ENCODE peak calls at places on chromosome 6, in ten cellular contexts. One of them, this sample, is unnamed.

GRCh38 chr6:168799067-168799466 is 358.1 kb downstream of the SMOC2 start:
- DNase-seq in skeletal muscle cell: no peak
- DNase-seq in fibroblast of mammary gland: no peak
- DNase-seq in HCT116: no peak
- DNase-seq in HFF-Myc: no peak
- DNase-seq in choroid plexus epithelial cell: no peak
- DNase-seq in pancreas: no peak
- DNase-seq in sigmoid colon: no peak
- DNase-seq in esophagus muscularis mucosa: peak
- DNase-seq in bronchial epithelial cell: no peak
- DNase-seq in this sample: no peak

GRCh38 chr6:121620002-121620740 is 184.7 kb downstream of the GJA1 start:
- DNase-seq in choroid plexus epithelial cell: no peak
- DNase-seq in sigmoid colon: no peak
- DNase-seq in HCT116: no peak
- DNase-seq in bronchial epithelial cell: no peak
- DNase-seq in fibroblast of mammary gland: no peak
- DNase-seq in pancreas: no peak
- DNase-seq in skeletal muscle cell: no peak
- DNase-seq in esophagus muscularis mucosa: no peak
- DNase-seq in HFF-Myc: peak
- DNase-seq in this sample: peak

GRCh38 chr6:52662031-52662430 is 8.9 kb upstream of the TMEM14A start:
- DNase-seq in fibroblast of mammary gland: no peak
- DNase-seq in HCT116: no peak
- DNase-seq in sigmoid colon: no peak
- DNase-seq in esophagus muscularis mucosa: no peak
- DNase-seq in pancreas: no peak
- DNase-seq in bronchial epithelial cell: no peak
- DNase-seq in HFF-Myc: no peak
- DNase-seq in skeletal muscle cell: no peak
- DNase-seq in choroid plexus epithelial cell: no peak
- DNase-seq in this sample: no peak

GRCh38 chr6:159890802-159891201 is at the start of gene MAS1:
- DNase-seq in choroid plexus epithelial cell: no peak
- DNase-seq in bronchial epithelial cell: no peak
- DNase-seq in esophagus muscularis mucosa: no peak
- DNase-seq in skeletal muscle cell: no peak
- DNase-seq in fibroblast of mammary gland: no peak
- DNase-seq in pancreas: no peak
- DNase-seq in HFF-Myc: no peak
- DNase-seq in HCT116: no peak
- DNase-seq in sigmoid colon: no peak
- DNase-seq in this sample: no peak

GRCh38 chr6:18763086-18763485 is 375.9 kb downstream of the RNF144B start:
- DNase-seq in bronchial epithelial cell: peak
- DNase-seq in pancreas: no peak
- DNase-seq in HFF-Myc: no peak
- DNase-seq in esophagus muscularis mucosa: no peak
- DNase-seq in skeletal muscle cell: no peak
- DNase-seq in fibroblast of mammary gland: no peak
- DNase-seq in choroid plexus epithelial cell: no peak
- DNase-seq in sigmoid colon: no peak
- DNase-seq in HCT116: no peak
- DNase-seq in this sample: no peak

GRCh38 chr6:34243901-34244884 is 4.6 kb downstream of the SMIM29 start:
- DNase-seq in esophagus muscularis mucosa: no peak
- DNase-seq in choroid plexus epithelial cell: peak
- DNase-seq in pancreas: no peak
- DNase-seq in bronchial epithelial cell: peak
- DNase-seq in skeletal muscle cell: peak
- DNase-seq in HCT116: peak
- DNase-seq in fibroblast of mammary gland: peak
- DNase-seq in sigmoid colon: peak
- DNase-seq in HFF-Myc: peak
- DNase-seq in this sample: peak

GRCh38 chr6:79868098-79868722 is 79.1 kb downstream of the ELOVL4 start:
- DNase-seq in esophagus muscularis mucosa: no peak
- DNase-seq in skeletal muscle cell: no peak
- DNase-seq in sigmoid colon: no peak
- DNase-seq in fibroblast of mammary gland: peak
- DNase-seq in HCT116: peak
- DNase-seq in pancreas: peak
- DNase-seq in HFF-Myc: peak
- DNase-seq in bronchial epithelial cell: peak
- DNase-seq in choroid plexus epithelial cell: peak
- DNase-seq in this sample: peak

GRCh38 chr6:42724825-42725224 is 2.4 kb upstream of the PRPH2 start:
- DNase-seq in bronchial epithelial cell: no peak
- DNase-seq in skeletal muscle cell: no peak
- DNase-seq in esophagus muscularis mucosa: no peak
- DNase-seq in HCT116: no peak
- DNase-seq in fibroblast of mammary gland: no peak
- DNase-seq in HFF-Myc: no peak
- DNase-seq in pancreas: no peak
- DNase-seq in choroid plexus epithelial cell: no peak
- DNase-seq in sigmoid colon: no peak
- DNase-seq in this sample: no peak

GRCh38 chr6:136550330-136551071 is at the start of gene MAP7:
- DNase-seq in HCT116: peak
- DNase-seq in skeletal muscle cell: no peak
- DNase-seq in choroid plexus epithelial cell: no peak
- DNase-seq in sigmoid colon: peak
- DNase-seq in HFF-Myc: no peak
- DNase-seq in bronchial epithelial cell: peak
- DNase-seq in pancreas: peak
- DNase-seq in fibroblast of mammary gland: no peak
- DNase-seq in esophagus muscularis mucosa: no peak
- DNase-seq in this sample: peak

GRCh38 chr6:136550045-136550329 is 235 bp downstream of the MAP7 start:
- DNase-seq in choroid plexus epithelial cell: no peak
- DNase-seq in sigmoid colon: no peak
- DNase-seq in pancreas: no peak
- DNase-seq in bronchial epithelial cell: no peak
- DNase-seq in HFF-Myc: no peak
- DNase-seq in HCT116: no peak
- DNase-seq in esophagus muscularis mucosa: no peak
- DNase-seq in fibroblast of mammary gland: no peak
- DNase-seq in skeletal muscle cell: no peak
- DNase-seq in this sample: no peak

GRCh38 chr6:136549359-136550044 is 720 bp downstream of the MAP7 start:
- DNase-seq in skeletal muscle cell: no peak
- DNase-seq in HCT116: no peak
- DNase-seq in bronchial epithelial cell: peak
- DNase-seq in pancreas: peak
- DNase-seq in fibroblast of mammary gland: no peak
- DNase-seq in esophagus muscularis mucosa: no peak
- DNase-seq in choroid plexus epithelial cell: no peak
- DNase-seq in HFF-Myc: no peak
- DNase-seq in sigmoid colon: no peak
- DNase-seq in this sample: no peak

GRCh38 chr6:136552054-136552453 is 1.8 kb upstream of the MAP7 start:
- DNase-seq in fibroblast of mammary gland: no peak
- DNase-seq in choroid plexus epithelial cell: no peak
- DNase-seq in pancreas: no peak
- DNase-seq in HFF-Myc: no peak
- DNase-seq in HCT116: no peak
- DNase-seq in bronchial epithelial cell: no peak
- DNase-seq in skeletal muscle cell: no peak
- DNase-seq in sigmoid colon: no peak
- DNase-seq in esophagus muscularis mucosa: no peak
- DNase-seq in this sample: no peak

DNA sequence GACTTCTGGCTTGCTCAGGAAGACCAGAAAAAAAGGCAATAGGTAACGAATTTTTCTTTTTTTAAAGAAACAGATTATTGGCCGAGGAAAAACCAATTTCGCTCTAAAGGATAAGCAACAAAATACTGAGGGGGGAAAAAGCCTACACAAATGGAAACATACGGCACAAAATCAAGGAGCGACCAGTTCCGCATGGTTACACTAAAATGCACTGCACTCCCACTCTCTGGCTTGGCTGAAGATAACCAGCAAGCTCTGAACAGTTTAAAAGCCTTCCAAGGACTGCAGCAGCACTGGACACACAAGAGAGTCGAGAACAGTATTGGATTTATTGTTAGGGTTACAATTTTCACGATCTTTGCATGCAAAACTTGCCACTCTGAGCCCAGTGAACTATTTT is 881 bp upstream of the MAP7 start:
- DNase-seq in pancreas: no peak
- DNase-seq in skeletal muscle cell: no peak
- DNase-seq in choroid plexus epithelial cell: no peak
- DNase-seq in fibroblast of mammary gland: no peak
- DNase-seq in bronchial epithelial cell: no peak
- DNase-seq in esophagus muscularis mucosa: no peak
- DNase-seq in sigmoid colon: no peak
- DNase-seq in HCT116: no peak
- DNase-seq in HFF-Myc: no peak
- DNase-seq in this sample: no peak
- H3K4me3 ChIP-seq in pancreas: peak
- H3K4me3 ChIP-seq in skeletal muscle cell: peak
- H3K4me3 ChIP-seq in choroid plexus epithelial cell: peak
- H3K4me3 ChIP-seq in fibroblast of mammary gland: no peak
- H3K4me3 ChIP-seq in bronchial epithelial cell: peak
- H3K4me3 ChIP-seq in esophagus muscularis mucosa: peak
- H3K4me3 ChIP-seq in sigmoid colon: no peak
- H3K4me3 ChIP-seq in HCT116: peak
- H3K4me3 ChIP-seq in HFF-Myc: no peak
- H3K4me3 ChIP-seq in this sample: peak

GRCh38 chr6:161526794-161527193 is 252.9 kb upstream of the AGPAT4 start:
- DNase-seq in HFF-Myc: no peak
- DNase-seq in HCT116: no peak
- DNase-seq in fibroblast of mammary gland: no peak
- DNase-seq in esophagus muscularis mucosa: no peak
- DNase-seq in skeletal muscle cell: no peak
- DNase-seq in choroid plexus epithelial cell: no peak
- DNase-seq in bronchial epithelial cell: no peak
- DNase-seq in sigmoid colon: no peak
- DNase-seq in pancreas: no peak
- DNase-seq in this sample: no peak

GRCh38 chr6:161522286-161522685 is 248.4 kb upstream of the AGPAT4 start:
- DNase-seq in HCT116: no peak
- DNase-seq in sigmoid colon: no peak
- DNase-seq in bronchial epithelial cell: no peak
- DNase-seq in pancreas: no peak
- DNase-seq in HFF-Myc: no peak
- DNase-seq in choroid plexus epithelial cell: no peak
- DNase-seq in fibroblast of mammary gland: no peak
- DNase-seq in skeletal muscle cell: no peak
- DNase-seq in esophagus muscularis mucosa: no peak
- DNase-seq in this sample: no peak

GRCh38 chr6:161523367-161523766 is 249.5 kb upstream of the AGPAT4 start:
- DNase-seq in fibroblast of mammary gland: no peak
- DNase-seq in HCT116: no peak
- DNase-seq in skeletal muscle cell: no peak
- DNase-seq in pancreas: no peak
- DNase-seq in sigmoid colon: no peak
- DNase-seq in HFF-Myc: no peak
- DNase-seq in esophagus muscularis mucosa: no peak
- DNase-seq in bronchial epithelial cell: no peak
- DNase-seq in choroid plexus epithelial cell: no peak
- DNase-seq in this sample: no peak
- H3K4me3 ChIP-seq in fibroblast of mammary gland: no peak
- H3K4me3 ChIP-seq in HCT116: no peak
- H3K4me3 ChIP-seq in skeletal muscle cell: no peak
- H3K4me3 ChIP-seq in pancreas: no peak
- H3K4me3 ChIP-seq in sigmoid colon: no peak
- H3K4me3 ChIP-seq in HFF-Myc: no peak
- H3K4me3 ChIP-seq in esophagus muscularis mucosa: no peak
- H3K4me3 ChIP-seq in bronchial epithelial cell: no peak
- H3K4me3 ChIP-seq in choroid plexus epithelial cell: no peak
- H3K4me3 ChIP-seq in this sample: no peak

GRCh38 chr6:4953440-4953839 is 50.4 kb downstream of the RPP40 start:
- DNase-seq in pancreas: no peak
- DNase-seq in HCT116: no peak
- DNase-seq in bronchial epithelial cell: no peak
- DNase-seq in esophagus muscularis mucosa: no peak
- DNase-seq in fibroblast of mammary gland: no peak
- DNase-seq in sigmoid colon: no peak
- DNase-seq in skeletal muscle cell: no peak
- DNase-seq in HFF-Myc: no peak
- DNase-seq in choroid plexus epithelial cell: no peak
- DNase-seq in this sample: no peak
- H3K4me3 ChIP-seq in pancreas: no peak
- H3K4me3 ChIP-seq in HCT116: no peak
- H3K4me3 ChIP-seq in bronchial epithelial cell: no peak
- H3K4me3 ChIP-seq in esophagus muscularis mucosa: no peak
- H3K4me3 ChIP-seq in fibroblast of mammary gland: no peak
- H3K4me3 ChIP-seq in sigmoid colon: no peak
- H3K4me3 ChIP-seq in skeletal muscle cell: no peak
- H3K4me3 ChIP-seq in HFF-Myc: no peak
- H3K4me3 ChIP-seq in choroid plexus epithelial cell: no peak
- H3K4me3 ChIP-seq in this sample: no peak

GRCh38 chr6:24922854-24923253 is 12.9 kb downstream of the RIPOR2 start:
- DNase-seq in bronchial epithelial cell: no peak
- DNase-seq in sigmoid colon: no peak
- DNase-seq in pancreas: no peak
- DNase-seq in choroid plexus epithelial cell: no peak
- DNase-seq in HFF-Myc: no peak
- DNase-seq in skeletal muscle cell: no peak
- DNase-seq in fibroblast of mammary gland: no peak
- DNase-seq in HCT116: no peak
- DNase-seq in esophagus muscularis mucosa: no peak
- DNase-seq in this sample: no peak

GRCh38 chr6:24925661-24926060 is 10.1 kb downstream of the RIPOR2 start:
- DNase-seq in esophagus muscularis mucosa: no peak
- DNase-seq in HCT116: no peak
- DNase-seq in pancreas: no peak
- DNase-seq in fibroblast of mammary gland: no peak
- DNase-seq in bronchial epithelial cell: no peak
- DNase-seq in HFF-Myc: no peak
- DNase-seq in sigmoid colon: no peak
- DNase-seq in skeletal muscle cell: no peak
- DNase-seq in choroid plexus epithelial cell: no peak
- DNase-seq in this sample: no peak

GRCh38 chr6:24922174-24922573 is 13.6 kb downstream of the RIPOR2 start:
- DNase-seq in HCT116: no peak
- DNase-seq in esophagus muscularis mucosa: no peak
- DNase-seq in fibroblast of mammary gland: no peak
- DNase-seq in pancreas: no peak
- DNase-seq in bronchial epithelial cell: no peak
- DNase-seq in skeletal muscle cell: no peak
- DNase-seq in HFF-Myc: no peak
- DNase-seq in choroid plexus epithelial cell: no peak
- DNase-seq in sigmoid colon: no peak
- DNase-seq in this sample: no peak

GRCh38 chr6:24924956-24925355 is 10.8 kb downstream of the RIPOR2 start:
- DNase-seq in sigmoid colon: no peak
- DNase-seq in HFF-Myc: no peak
- DNase-seq in fibroblast of mammary gland: no peak
- DNase-seq in pancreas: no peak
- DNase-seq in esophagus muscularis mucosa: peak
- DNase-seq in HCT116: no peak
- DNase-seq in bronchial epithelial cell: peak
- DNase-seq in skeletal muscle cell: no peak
- DNase-seq in choroid plexus epithelial cell: no peak
- DNase-seq in this sample: no peak

GRCh38 chr6:24923885-24924401 is 11.8 kb downstream of the RIPOR2 start:
- DNase-seq in pancreas: no peak
- DNase-seq in fibroblast of mammary gland: no peak
- DNase-seq in skeletal muscle cell: no peak
- DNase-seq in bronchial epithelial cell: no peak
- DNase-seq in HFF-Myc: no peak
- DNase-seq in choroid plexus epithelial cell: no peak
- DNase-seq in sigmoid colon: no peak
- DNase-seq in esophagus muscularis mucosa: peak
- DNase-seq in HCT116: no peak
- DNase-seq in this sample: peak
- H3K4me3 ChIP-seq in pancreas: no peak
- H3K4me3 ChIP-seq in fibroblast of mammary gland: no peak
- H3K4me3 ChIP-seq in skeletal muscle cell: no peak
- H3K4me3 ChIP-seq in bronchial epithelial cell: no peak
- H3K4me3 ChIP-seq in HFF-Myc: no peak
- H3K4me3 ChIP-seq in choroid plexus epithelial cell: no peak
- H3K4me3 ChIP-seq in sigmoid colon: no peak
- H3K4me3 ChIP-seq in esophagus muscularis mucosa: no peak
- H3K4me3 ChIP-seq in HCT116: no peak
- H3K4me3 ChIP-seq in this sample: no peak